ENCODE peak calls at places on chromosomes 3 and 15, in four cellular contexts. One of them, this sample, is unnamed.

GRCh38 chr15:52334491-52335160 is 39.0 kb upstream of the MYO5C start:
- DNase-seq in gastrocnemius medialis: no peak
- DNase-seq in uterus: no peak
- DNase-seq in Peyer's patch: no peak
- DNase-seq in this sample: no peak

GRCh38 chr3:4856564-4856963 is 122.7 kb upstream of the BHLHE40 start:
- DNase-seq in gastrocnemius medialis: no peak
- DNase-seq in Peyer's patch: no peak
- DNase-seq in uterus: no peak
- DNase-seq in this sample: no peak

GRCh38 chr3:35670408-35670807 is 31.1 kb downstream of the ARPP21 start:
- DNase-seq in Peyer's patch: no peak
- DNase-seq in uterus: no peak
- DNase-seq in gastrocnemius medialis: peak
- DNase-seq in this sample: no peak

GRCh38 chr15:80450811-80451321 is 46.7 kb downstream of the ARNT2 start:
- DNase-seq in gastrocnemius medialis: no peak
- DNase-seq in Peyer's patch: no peak
- DNase-seq in uterus: no peak
- DNase-seq in this sample: no peak

GRCh38 chr15:74196175-74196574 is 6.4 kb downstream of the STRA6 start:
- DNase-seq in uterus: peak
- DNase-seq in Peyer's patch: peak
- DNase-seq in gastrocnemius medialis: no peak
- DNase-seq in this sample: peak

GRCh38 chr15:78672285-78673003 is 31.4 kb upstream of the CHRNB4 start:
- DNase-seq in gastrocnemius medialis: no peak
- DNase-seq in uterus: no peak
- DNase-seq in Peyer's patch: no peak
- DNase-seq in this sample: no peak

GRCh38 chr3:29465836-29466235 is 185.0 kb downstream of the RBMS3 start:
- DNase-seq in uterus: no peak
- DNase-seq in gastrocnemius medialis: no peak
- DNase-seq in Peyer's patch: no peak
- DNase-seq in this sample: no peak

GRCh38 chr3:131224886-131225550 is 156.6 kb upstream of the NUDT16 start:
- DNase-seq in uterus: no peak
- DNase-seq in Peyer's patch: no peak
- DNase-seq in gastrocnemius medialis: no peak
- DNase-seq in this sample: no peak

GRCh38 chr3:49173792-49174170 is 2.4 kb downstream of the KLHDC8B start:
- DNase-seq in gastrocnemius medialis: no peak
- DNase-seq in Peyer's patch: no peak
- DNase-seq in uterus: peak
- DNase-seq in this sample: no peak

GRCh38 chr3:146308682-146309081 is 57.8 kb upstream of the PLSCR4 start:
- DNase-seq in uterus: no peak
- DNase-seq in gastrocnemius medialis: no peak
- DNase-seq in Peyer's patch: no peak
- DNase-seq in this sample: no peak

GRCh38 chr3:193879099-193879863 is 256.7 kb upstream of the HES1 start:
- DNase-seq in uterus: no peak
- DNase-seq in gastrocnemius medialis: no peak
- DNase-seq in Peyer's patch: no peak
- DNase-seq in this sample: no peak

GRCh38 chr3:183637106-183637486 is 1.7 kb downstream of the KLHL24 start:
- DNase-seq in gastrocnemius medialis: no peak
- DNase-seq in Peyer's patch: no peak
- DNase-seq in uterus: no peak
- DNase-seq in this sample: no peak

GRCh38 chr3:134336587-134336986 is 37.7 kb downstream of the AMOTL2 start:
- DNase-seq in Peyer's patch: no peak
- DNase-seq in uterus: no peak
- DNase-seq in gastrocnemius medialis: no peak
- DNase-seq in this sample: no peak

GRCh38 chr15:52337198-52337853 is 41.7 kb upstream of the MYO5C start:
- DNase-seq in Peyer's patch: no peak
- DNase-seq in uterus: no peak
- DNase-seq in gastrocnemius medialis: no peak
- DNase-seq in this sample: no peak

GRCh38 chr3:195241592-195242355 is 29.2 kb downstream of the XXYLT1 start:
- DNase-seq in uterus: peak
- DNase-seq in gastrocnemius medialis: no peak
- DNase-seq in Peyer's patch: no peak
- DNase-seq in this sample: peak

GRCh38 chr3:7546219-7546618 is 685.3 kb downstream of the GRM7 start:
- DNase-seq in gastrocnemius medialis: no peak
- DNase-seq in Peyer's patch: no peak
- DNase-seq in uterus: no peak
- DNase-seq in this sample: no peak

GRCh38 chr3:126133606-126134005 is 46.8 kb downstream of the ALDH1L1 start:
- DNase-seq in uterus: peak
- DNase-seq in gastrocnemius medialis: peak
- DNase-seq in Peyer's patch: peak
- DNase-seq in this sample: peak

GRCh38 chr15:40511472-40512133 is 40.8 kb downstream of the CHST14 start:
- DNase-seq in uterus: peak
- DNase-seq in gastrocnemius medialis: peak
- DNase-seq in Peyer's patch: peak
- DNase-seq in this sample: peak

GRCh38 chr3:55554621-55555020 is 67.5 kb upstream of the WNT5A start:
- DNase-seq in uterus: no peak
- DNase-seq in Peyer's patch: no peak
- DNase-seq in gastrocnemius medialis: no peak
- DNase-seq in this sample: no peak

GRCh38 chr3:117632191-117632590 is 922.6 kb downstream of the TUSC7 start:
- DNase-seq in Peyer's patch: no peak
- DNase-seq in gastrocnemius medialis: no peak
- DNase-seq in uterus: no peak
- DNase-seq in this sample: no peak

GRCh38 chr3:145854486-145854885 is 306.5 kb downstream of the PLOD2 start:
- DNase-seq in Peyer's patch: no peak
- DNase-seq in uterus: no peak
- DNase-seq in gastrocnemius medialis: no peak
- DNase-seq in this sample: no peak

GRCh38 chr3:176814252-176814651 is 383.0 kb downstream of the TBL1XR1 start:
- DNase-seq in Peyer's patch: no peak
- DNase-seq in gastrocnemius medialis: peak
- DNase-seq in uterus: no peak
- DNase-seq in this sample: no peak

GRCh38 chr3:58537412-58538301 is 667 bp upstream of the ACOX2 start:
- DNase-seq in gastrocnemius medialis: no peak
- DNase-seq in Peyer's patch: no peak
- DNase-seq in uterus: no peak
- DNase-seq in this sample: no peak

GRCh38 chr3:99868438-99868723 is 50.7 kb downstream of the CMSS1 start:
- DNase-seq in gastrocnemius medialis: no peak
- DNase-seq in Peyer's patch: no peak
- DNase-seq in uterus: no peak
- DNase-seq in this sample: peak

GRCh38 chr3:141275973-141276372 is 44.3 kb downstream of the PXYLP1 start:
- DNase-seq in gastrocnemius medialis: no peak
- DNase-seq in Peyer's patch: no peak
- DNase-seq in uterus: no peak
- DNase-seq in this sample: no peak

GRCh38 chr15:58279654-58280053 is 141.5 kb downstream of the AQP9 start:
- DNase-seq in Peyer's patch: no peak
- DNase-seq in gastrocnemius medialis: no peak
- DNase-seq in uterus: no peak
- DNase-seq in this sample: no peak

GRCh38 chr3:81726132-81726531 is 35.3 kb downstream of the GBE1 start:
- DNase-seq in uterus: no peak
- DNase-seq in gastrocnemius medialis: no peak
- DNase-seq in Peyer's patch: no peak
- DNase-seq in this sample: no peak

GRCh38 chr3:136659253-136659652 is 92.9 kb downstream of the STAG1 start:
- DNase-seq in gastrocnemius medialis: no peak
- DNase-seq in uterus: no peak
- DNase-seq in Peyer's patch: no peak
- DNase-seq in this sample: peak

GRCh38 chr3:52897130-52898109 is at the start of gene STIMATE:
- DNase-seq in Peyer's patch: peak
- DNase-seq in gastrocnemius medialis: peak
- DNase-seq in uterus: peak
- DNase-seq in this sample: peak
- TF ChIP-seq POLR2A in Peyer's patch: peak
- TF ChIP-seq POLR2A in gastrocnemius medialis: peak
- TF ChIP-seq POLR2A in uterus: peak
- TF ChIP-seq POLR2A in this sample: no peak

DNA sequence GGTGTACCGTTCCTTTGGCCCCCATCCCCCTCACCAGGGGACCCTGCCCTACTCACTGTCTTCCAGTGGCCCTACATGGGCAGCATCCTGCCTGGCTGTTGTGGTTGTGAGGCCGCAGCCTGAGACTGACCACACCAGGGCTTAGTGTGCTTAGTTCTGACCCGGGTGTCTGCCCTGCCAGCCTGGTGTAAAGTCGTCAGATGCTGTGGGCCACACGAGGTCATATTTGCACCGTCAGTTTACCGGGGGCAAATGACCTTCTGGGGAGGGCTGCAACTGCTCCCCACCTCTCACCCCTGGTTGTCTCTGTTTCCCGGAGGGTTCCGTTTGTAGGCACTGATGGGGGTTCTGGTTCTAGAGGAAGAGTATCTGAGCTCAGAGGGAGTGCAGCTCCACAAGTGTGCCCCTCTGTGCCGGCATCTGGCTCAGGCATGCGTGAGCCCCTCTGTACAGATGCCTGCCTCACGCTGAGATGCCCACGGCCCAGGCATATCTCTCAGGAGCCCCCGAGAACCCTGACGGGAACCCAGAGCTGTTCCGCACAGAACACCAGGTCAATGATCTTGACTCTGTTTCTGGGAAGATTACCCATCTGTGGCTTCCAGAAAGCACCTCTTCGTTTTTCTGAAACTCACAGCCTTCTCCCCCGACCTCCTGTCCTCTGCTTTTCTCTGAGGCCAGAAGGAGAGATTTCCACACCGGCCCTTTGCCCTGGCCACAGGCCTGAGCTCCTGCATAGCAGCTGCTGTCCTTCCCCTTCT is 19.2 kb downstream of the KLF13 start:
- DNase-seq in uterus: no peak
- DNase-seq in gastrocnemius medialis: peak
- DNase-seq in Peyer's patch: peak
- DNase-seq in this sample: no peak
- TF ChIP-seq POLR2A in uterus: no peak
- TF ChIP-seq POLR2A in gastrocnemius medialis: no peak
- TF ChIP-seq POLR2A in Peyer's patch: peak
- TF ChIP-seq POLR2A in this sample: no peak

DNA sequence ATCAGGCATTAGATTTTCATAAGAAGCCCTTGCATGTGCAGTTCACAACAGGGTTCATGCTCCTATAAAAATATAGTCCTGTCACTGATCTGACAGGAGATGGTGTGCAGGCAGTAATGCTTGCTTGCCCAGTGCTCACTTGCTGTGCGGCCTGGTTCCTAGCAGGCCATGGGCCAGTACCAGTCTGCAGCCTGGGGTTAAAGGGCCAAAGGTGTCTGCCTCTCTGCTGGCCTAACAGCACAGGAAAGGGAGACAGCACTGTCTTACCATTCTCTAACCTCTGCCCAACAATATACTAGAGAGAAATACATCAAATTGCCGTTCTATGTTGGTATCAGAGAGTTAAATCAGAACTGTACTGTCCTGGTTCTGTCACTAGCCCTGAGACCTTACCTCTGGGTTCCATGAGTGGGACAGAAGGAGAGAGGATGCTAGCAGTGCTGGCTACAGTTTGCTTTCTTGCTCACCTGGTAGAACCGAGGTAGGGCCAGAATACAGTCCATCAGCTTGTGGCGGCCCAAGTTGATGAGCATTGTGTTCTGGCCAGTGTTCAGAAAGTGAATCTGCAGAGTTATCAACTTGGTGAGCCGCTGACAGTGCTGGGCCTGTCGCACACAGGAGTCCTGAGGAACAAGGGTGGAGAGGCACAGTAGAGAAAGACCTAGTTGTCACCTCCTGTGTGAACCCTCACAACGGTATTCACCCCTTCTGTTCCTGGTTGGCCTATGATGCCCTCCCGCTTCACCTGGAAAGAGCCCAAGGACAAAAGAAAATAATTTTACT is 28.6 kb downstream of the EIF3J start:
- DNase-seq in Peyer's patch: no peak
- DNase-seq in gastrocnemius medialis: no peak
- DNase-seq in uterus: no peak
- DNase-seq in this sample: no peak
- TF ChIP-seq POLR2A in Peyer's patch: no peak
- TF ChIP-seq POLR2A in gastrocnemius medialis: no peak
- TF ChIP-seq POLR2A in uterus: no peak
- TF ChIP-seq POLR2A in this sample: no peak

GRCh38 chr3:56801597-56802410 is at the start of gene ARHGEF3:
- DNase-seq in Peyer's patch: peak
- DNase-seq in gastrocnemius medialis: peak
- DNase-seq in uterus: peak
- DNase-seq in this sample: peak
- TF ChIP-seq POLR2A in Peyer's patch: no peak
- TF ChIP-seq POLR2A in gastrocnemius medialis: peak
- TF ChIP-seq POLR2A in uterus: peak
- TF ChIP-seq POLR2A in this sample: peak

GRCh38 chr15:64701482-64701881 is 73.9 kb downstream of the RBPMS2 start:
- DNase-seq in uterus: no peak
- DNase-seq in Peyer's patch: no peak
- DNase-seq in gastrocnemius medialis: no peak
- DNase-seq in this sample: no peak

GRCh38 chr15:64703632-64703959 is 71.8 kb downstream of the RBPMS2 start:
- DNase-seq in Peyer's patch: no peak
- DNase-seq in uterus: no peak
- DNase-seq in gastrocnemius medialis: no peak
- DNase-seq in this sample: no peak

GRCh38 chr15:64699767-64700388 is 75.5 kb downstream of the RBPMS2 start:
- DNase-seq in uterus: no peak
- DNase-seq in Peyer's patch: no peak
- DNase-seq in gastrocnemius medialis: peak
- DNase-seq in this sample: no peak

GRCh38 chr15:64702816-64703631 is 72.4 kb downstream of the RBPMS2 start:
- DNase-seq in uterus: peak
- DNase-seq in Peyer's patch: peak
- DNase-seq in gastrocnemius medialis: peak
- DNase-seq in this sample: peak

GRCh38 chr15:64701051-64701450 is 74.3 kb downstream of the RBPMS2 start:
- DNase-seq in Peyer's patch: no peak
- DNase-seq in uterus: no peak
- DNase-seq in gastrocnemius medialis: no peak
- DNase-seq in this sample: no peak
- TF ChIP-seq POLR2A in Peyer's patch: no peak
- TF ChIP-seq POLR2A in uterus: no peak
- TF ChIP-seq POLR2A in gastrocnemius medialis: no peak
- TF ChIP-seq POLR2A in this sample: no peak

GRCh38 chr3:169813757-169814517 is 1.2 kb upstream of the LRRC34 start:
- DNase-seq in gastrocnemius medialis: no peak
- DNase-seq in Peyer's patch: peak
- DNase-seq in uterus: no peak
- DNase-seq in this sample: peak
- TF ChIP-seq POLR2A in gastrocnemius medialis: no peak
- TF ChIP-seq POLR2A in Peyer's patch: no peak
- TF ChIP-seq POLR2A in uterus: no peak
- TF ChIP-seq POLR2A in this sample: no peak

This sample was measured in ovary.